ENCODE peak calls at places on chromosomes 12 and 14, in seven cellular contexts. One of them, this sample, is unnamed.

GRCh38 chr12:34625116-34625515 is 602.8 kb downstream of the ALG10 start:
- DNase-seq in pancreas: no peak
- DNase-seq in OCI-LY7: peak
- DNase-seq in NCI-H1105 treated with DMSO at 0.1 percent for 48 hours: peak
- DNase-seq in hypothalamus: no peak
- DNase-seq in choroid plexus epithelial cell: peak
- DNase-seq in fibroblast of pulmonary artery: no peak
- DNase-seq in this sample: peak

GRCh38 chr12:30792648-30793499 is 38.1 kb upstream of the CAPRIN2 start:
- DNase-seq in OCI-LY7: no peak
- DNase-seq in choroid plexus epithelial cell: peak
- DNase-seq in fibroblast of pulmonary artery: peak
- DNase-seq in pancreas: no peak
- DNase-seq in hypothalamus: no peak
- DNase-seq in NCI-H1105 treated with DMSO at 0.1 percent for 48 hours: no peak
- DNase-seq in this sample: peak

GRCh38 chr12:22728989-22729388 is 104.0 kb downstream of the ETNK1 start:
- DNase-seq in NCI-H1105 treated with DMSO at 0.1 percent for 48 hours: no peak
- DNase-seq in pancreas: no peak
- DNase-seq in choroid plexus epithelial cell: peak
- DNase-seq in OCI-LY7: no peak
- DNase-seq in hypothalamus: no peak
- DNase-seq in fibroblast of pulmonary artery: no peak
- DNase-seq in this sample: no peak

GRCh38 chr12:104656921-104657320 is 200.2 kb downstream of the CHST11 start:
- DNase-seq in pancreas: no peak
- DNase-seq in NCI-H1105 treated with DMSO at 0.1 percent for 48 hours: no peak
- DNase-seq in choroid plexus epithelial cell: peak
- DNase-seq in hypothalamus: no peak
- DNase-seq in fibroblast of pulmonary artery: peak
- DNase-seq in OCI-LY7: no peak
- DNase-seq in this sample: peak

GRCh38 chr14:76647699-76648298 is 113.5 kb upstream of the VASH1 start:
- DNase-seq in NCI-H1105 treated with DMSO at 0.1 percent for 48 hours: peak
- DNase-seq in choroid plexus epithelial cell: peak
- DNase-seq in OCI-LY7: peak
- DNase-seq in fibroblast of pulmonary artery: peak
- DNase-seq in hypothalamus: no peak
- DNase-seq in pancreas: no peak
- DNase-seq in this sample: peak

GRCh38 chr14:105733081-105734065 is 207.0 kb downstream of the TMEM121 start:
- DNase-seq in NCI-H1105 treated with DMSO at 0.1 percent for 48 hours: no peak
- DNase-seq in pancreas: no peak
- DNase-seq in hypothalamus: no peak
- DNase-seq in OCI-LY7: no peak
- DNase-seq in choroid plexus epithelial cell: no peak
- DNase-seq in fibroblast of pulmonary artery: no peak
- DNase-seq in this sample: no peak

GRCh38 chr12:98894412-98895085 is 249.5 kb downstream of the APAF1 start:
- DNase-seq in choroid plexus epithelial cell: no peak
- DNase-seq in hypothalamus: peak
- DNase-seq in OCI-LY7: no peak
- DNase-seq in fibroblast of pulmonary artery: no peak
- DNase-seq in NCI-H1105 treated with DMSO at 0.1 percent for 48 hours: peak
- DNase-seq in pancreas: peak
- DNase-seq in this sample: no peak

GRCh38 chr12:43692064-43692463 is 66.5 kb downstream of the PUS7L start:
- DNase-seq in pancreas: no peak
- DNase-seq in fibroblast of pulmonary artery: peak
- DNase-seq in NCI-H1105 treated with DMSO at 0.1 percent for 48 hours: no peak
- DNase-seq in OCI-LY7: no peak
- DNase-seq in hypothalamus: no peak
- DNase-seq in choroid plexus epithelial cell: peak
- DNase-seq in this sample: peak

GRCh38 chr14:93834739-93835383 is 46.6 kb upstream of the PRIMA1 start:
- DNase-seq in NCI-H1105 treated with DMSO at 0.1 percent for 48 hours: no peak
- DNase-seq in hypothalamus: no peak
- DNase-seq in choroid plexus epithelial cell: no peak
- DNase-seq in pancreas: no peak
- DNase-seq in fibroblast of pulmonary artery: no peak
- DNase-seq in OCI-LY7: no peak
- DNase-seq in this sample: no peak

GRCh38 chr14:66495214-66496098 is 9.3 kb downstream of the CCDC196 start:
- DNase-seq in OCI-LY7: peak
- DNase-seq in NCI-H1105 treated with DMSO at 0.1 percent for 48 hours: peak
- DNase-seq in fibroblast of pulmonary artery: peak
- DNase-seq in choroid plexus epithelial cell: peak
- DNase-seq in hypothalamus: no peak
- DNase-seq in pancreas: no peak
- DNase-seq in this sample: peak

GRCh38 chr12:38912116-38912515 is 6.7 kb upstream of the CPNE8 start:
- DNase-seq in hypothalamus: no peak
- DNase-seq in choroid plexus epithelial cell: no peak
- DNase-seq in fibroblast of pulmonary artery: no peak
- DNase-seq in OCI-LY7: no peak
- DNase-seq in pancreas: no peak
- DNase-seq in NCI-H1105 treated with DMSO at 0.1 percent for 48 hours: no peak
- DNase-seq in this sample: no peak

GRCh38 chr12:47729233-47729632 is 3.9 kb upstream of the ENDOU start:
- DNase-seq in choroid plexus epithelial cell: no peak
- DNase-seq in OCI-LY7: no peak
- DNase-seq in pancreas: peak
- DNase-seq in NCI-H1105 treated with DMSO at 0.1 percent for 48 hours: no peak
- DNase-seq in hypothalamus: no peak
- DNase-seq in fibroblast of pulmonary artery: no peak
- DNase-seq in this sample: peak

GRCh38 chr12:94561943-94562411 is 88.4 kb downstream of the TMCC3 start:
- DNase-seq in OCI-LY7: peak
- DNase-seq in NCI-H1105 treated with DMSO at 0.1 percent for 48 hours: no peak
- DNase-seq in pancreas: peak
- DNase-seq in hypothalamus: peak
- DNase-seq in fibroblast of pulmonary artery: no peak
- DNase-seq in choroid plexus epithelial cell: no peak
- DNase-seq in this sample: no peak

GRCh38 chr14:104724981-104725771 is 1.1 kb downstream of the ADSS1 start:
- DNase-seq in NCI-H1105 treated with DMSO at 0.1 percent for 48 hours: no peak
- DNase-seq in fibroblast of pulmonary artery: peak
- DNase-seq in hypothalamus: no peak
- DNase-seq in OCI-LY7: no peak
- DNase-seq in choroid plexus epithelial cell: peak
- DNase-seq in pancreas: no peak
- DNase-seq in this sample: peak

GRCh38 chr14:92560106-92560865 is 46.7 kb downstream of the RIN3 start:
- DNase-seq in fibroblast of pulmonary artery: no peak
- DNase-seq in pancreas: no peak
- DNase-seq in hypothalamus: no peak
- DNase-seq in OCI-LY7: no peak
- DNase-seq in NCI-H1105 treated with DMSO at 0.1 percent for 48 hours: no peak
- DNase-seq in choroid plexus epithelial cell: no peak
- DNase-seq in this sample: no peak

GRCh38 chr12:75334384-75335030 is at the start of gene GLIPR1L1:
- DNase-seq in OCI-LY7: peak
- DNase-seq in hypothalamus: peak
- DNase-seq in choroid plexus epithelial cell: peak
- DNase-seq in pancreas: peak
- DNase-seq in fibroblast of pulmonary artery: peak
- DNase-seq in NCI-H1105 treated with DMSO at 0.1 percent for 48 hours: peak
- DNase-seq in this sample: peak

GRCh38 chr12:10511756-10512355 is 6.2 kb downstream of the EIF2S3B start:
- DNase-seq in choroid plexus epithelial cell: no peak
- DNase-seq in fibroblast of pulmonary artery: no peak
- DNase-seq in hypothalamus: no peak
- DNase-seq in NCI-H1105 treated with DMSO at 0.1 percent for 48 hours: no peak
- DNase-seq in OCI-LY7: no peak
- DNase-seq in pancreas: no peak
- DNase-seq in this sample: peak

This sample was measured in fibroblast of mammary gland.